ENCODE peak calls at places on chromosomes 4 and X, in four cellular contexts. One of them, this sample, is unnamed.

GRCh38 chrX:71514367-71515038 is 18.4 kb upstream of the OGT start:
- DNase-seq in AG09319: no peak
- DNase-seq in neural crest cell: no peak
- DNase-seq in tibial nerve: no peak
- DNase-seq in this sample: no peak

GRCh38 chrX:91389026-91389425 is 45.6 kb upstream of the PABPC5 start:
- DNase-seq in AG09319: no peak
- DNase-seq in neural crest cell: no peak
- DNase-seq in tibial nerve: no peak
- DNase-seq in this sample: no peak

GRCh38 chr4:139416073-139416673 is 37.7 kb upstream of the RAB33B start:
- DNase-seq in AG09319: peak
- DNase-seq in neural crest cell: peak
- DNase-seq in tibial nerve: no peak
- DNase-seq in this sample: no peak

GRCh38 chrX:120753413-120754251 is 122.0 kb downstream of the CT47B1 start:
- DNase-seq in AG09319: no peak
- DNase-seq in neural crest cell: no peak
- DNase-seq in tibial nerve: no peak
- DNase-seq in this sample: no peak

GRCh38 chr4:6715704-6716017 is 313 bp upstream of the BLOC1S4 start:
- DNase-seq in AG09319: no peak
- DNase-seq in neural crest cell: no peak
- DNase-seq in tibial nerve: no peak
- DNase-seq in this sample: no peak

GRCh38 chr4:21205821-21206531 is 505.7 kb downstream of the PACRGL start:
- DNase-seq in AG09319: no peak
- DNase-seq in neural crest cell: no peak
- DNase-seq in tibial nerve: no peak
- DNase-seq in this sample: no peak

GRCh38 chrX:130516123-130516522 is 114.3 kb downstream of the RBMX2 start:
- DNase-seq in AG09319: no peak
- DNase-seq in neural crest cell: no peak
- DNase-seq in tibial nerve: no peak
- DNase-seq in this sample: no peak

GRCh38 chr4:24121395-24122175 is 231.7 kb upstream of the PPARGC1A start:
- DNase-seq in AG09319: no peak
- DNase-seq in neural crest cell: no peak
- DNase-seq in tibial nerve: no peak
- DNase-seq in this sample: no peak

GRCh38 chrX:386768-387575 is at the start of gene PPP2R3B:
- DNase-seq in AG09319: peak
- DNase-seq in neural crest cell: peak
- DNase-seq in tibial nerve: peak
- DNase-seq in this sample: peak

GRCh38 chr4:179751669-179752068 is 2309.4 kb upstream of the AGA start:
- DNase-seq in AG09319: no peak
- DNase-seq in neural crest cell: no peak
- DNase-seq in tibial nerve: no peak
- DNase-seq in this sample: no peak

GRCh38 chrX:30786374-30786773 is 102.7 kb downstream of the TAB3 start:
- DNase-seq in AG09319: no peak
- DNase-seq in neural crest cell: no peak
- DNase-seq in tibial nerve: no peak
- DNase-seq in this sample: no peak

GRCh38 chr4:139112650-139113049 is 64.4 kb downstream of the ELF2 start:
- DNase-seq in AG09319: no peak
- DNase-seq in neural crest cell: no peak
- DNase-seq in tibial nerve: no peak
- DNase-seq in this sample: no peak

GRCh38 chrX:153773741-153774575 is 6.9 kb upstream of the SRPK3 start:
- DNase-seq in AG09319: no peak
- DNase-seq in neural crest cell: no peak
- DNase-seq in tibial nerve: no peak
- DNase-seq in this sample: no peak

GRCh38 chr4:22334155-22334554 is 181.7 kb downstream of the ADGRA3 start:
- DNase-seq in AG09319: no peak
- DNase-seq in neural crest cell: no peak
- DNase-seq in tibial nerve: no peak
- DNase-seq in this sample: no peak

GRCh38 chr4:22338806-22339205 is 177.1 kb downstream of the ADGRA3 start:
- DNase-seq in AG09319: no peak
- DNase-seq in neural crest cell: no peak
- DNase-seq in tibial nerve: no peak
- DNase-seq in this sample: no peak

GRCh38 chr4:22339491-22339890 is 176.4 kb downstream of the ADGRA3 start:
- DNase-seq in AG09319: no peak
- DNase-seq in neural crest cell: no peak
- DNase-seq in tibial nerve: no peak
- DNase-seq in this sample: no peak

GRCh38 chr4:22336822-22337221 is 179.0 kb downstream of the ADGRA3 start:
- DNase-seq in AG09319: no peak
- DNase-seq in neural crest cell: no peak
- DNase-seq in tibial nerve: no peak
- DNase-seq in this sample: no peak
- TF ChIP-seq CTCF in AG09319: no peak
- TF ChIP-seq CTCF in neural crest cell: no peak
- TF ChIP-seq CTCF in tibial nerve: no peak
- TF ChIP-seq CTCF in this sample: no peak

GRCh38 chr4:133968174-133968573 is 233.4 kb downstream of the PABPC4L start:
- DNase-seq in AG09319: no peak
- DNase-seq in neural crest cell: no peak
- DNase-seq in tibial nerve: no peak
- DNase-seq in this sample: no peak

DNA sequence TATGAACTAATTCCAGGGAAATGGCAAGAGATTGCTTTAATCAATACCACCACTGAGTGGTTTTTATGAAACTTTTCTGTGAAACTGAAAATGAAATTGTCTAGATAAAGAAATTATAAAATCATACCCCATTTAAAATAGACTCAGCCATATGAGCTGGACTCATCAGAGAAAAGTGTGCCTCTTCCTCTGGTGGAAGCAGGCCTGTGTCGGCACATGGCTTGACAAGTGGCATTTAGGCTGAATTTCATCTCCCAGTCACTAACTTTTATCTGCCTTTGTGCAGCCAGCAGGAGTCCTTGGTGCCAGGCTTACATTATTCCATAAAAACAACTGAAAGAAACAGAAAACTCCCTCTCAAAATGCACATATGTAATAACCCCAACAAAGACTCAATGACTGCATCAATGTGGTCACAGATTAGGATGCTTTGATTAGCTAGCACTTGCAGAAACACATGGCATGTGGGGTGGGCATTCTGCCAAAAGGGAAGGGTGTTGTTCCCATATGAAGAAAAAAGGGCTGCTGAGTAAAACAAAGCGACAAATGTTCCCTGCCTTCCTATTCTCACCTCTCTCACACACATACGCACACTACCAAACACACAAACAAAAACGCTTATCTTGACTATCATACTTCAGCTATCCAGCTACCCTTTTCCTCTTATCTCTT is 232.3 kb downstream of the PABPC4L start:
- DNase-seq in AG09319: no peak
- DNase-seq in neural crest cell: no peak
- DNase-seq in tibial nerve: no peak
- DNase-seq in this sample: no peak
- TF ChIP-seq CTCF in AG09319: no peak
- TF ChIP-seq CTCF in neural crest cell: no peak
- TF ChIP-seq CTCF in tibial nerve: no peak
- TF ChIP-seq CTCF in this sample: no peak

DNA sequence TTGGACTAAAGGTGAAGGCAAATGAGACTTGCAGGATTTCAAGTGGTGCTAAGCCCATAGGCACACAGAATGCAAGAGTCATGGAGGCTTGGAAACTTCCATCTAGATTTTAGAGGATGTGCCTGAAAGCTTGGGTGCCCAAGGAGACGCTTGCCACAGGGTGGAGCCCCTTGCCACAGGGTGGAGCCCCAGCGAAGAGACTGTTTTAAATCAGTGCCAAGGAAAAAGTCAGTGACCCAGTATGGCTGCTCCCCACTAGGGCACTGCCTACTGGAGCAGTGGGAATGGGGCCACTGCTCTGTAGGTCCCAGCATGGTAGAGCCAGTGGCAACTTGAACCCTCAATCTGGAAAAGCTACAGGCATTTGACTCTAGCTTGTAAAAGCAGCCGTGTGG is 794.2 kb upstream of the LCORL start:
- DNase-seq in AG09319: no peak
- DNase-seq in neural crest cell: no peak
- DNase-seq in tibial nerve: no peak
- DNase-seq in this sample: no peak
- TF ChIP-seq CTCF in AG09319: no peak
- TF ChIP-seq CTCF in neural crest cell: no peak
- TF ChIP-seq CTCF in tibial nerve: no peak
- TF ChIP-seq CTCF in this sample: no peak

GRCh38 chr4:121693450-121693849 is 3.3 kb downstream of the ANXA5 start:
- DNase-seq in AG09319: no peak
- DNase-seq in neural crest cell: no peak
- DNase-seq in tibial nerve: no peak
- DNase-seq in this sample: no peak

GRCh38 chr4:121696140-121696640 is 590 bp downstream of the ANXA5 start:
- DNase-seq in AG09319: peak
- DNase-seq in neural crest cell: no peak
- DNase-seq in tibial nerve: peak
- DNase-seq in this sample: peak

GRCh38 chr4:121697626-121698025 is 846 bp upstream of the ANXA5 start:
- DNase-seq in AG09319: no peak
- DNase-seq in neural crest cell: no peak
- DNase-seq in tibial nerve: no peak
- DNase-seq in this sample: no peak

GRCh38 chr4:121698119-121698732 is 1.4 kb upstream of the ANXA5 start:
- DNase-seq in AG09319: no peak
- DNase-seq in neural crest cell: no peak
- DNase-seq in tibial nerve: no peak
- DNase-seq in this sample: no peak

DNA sequence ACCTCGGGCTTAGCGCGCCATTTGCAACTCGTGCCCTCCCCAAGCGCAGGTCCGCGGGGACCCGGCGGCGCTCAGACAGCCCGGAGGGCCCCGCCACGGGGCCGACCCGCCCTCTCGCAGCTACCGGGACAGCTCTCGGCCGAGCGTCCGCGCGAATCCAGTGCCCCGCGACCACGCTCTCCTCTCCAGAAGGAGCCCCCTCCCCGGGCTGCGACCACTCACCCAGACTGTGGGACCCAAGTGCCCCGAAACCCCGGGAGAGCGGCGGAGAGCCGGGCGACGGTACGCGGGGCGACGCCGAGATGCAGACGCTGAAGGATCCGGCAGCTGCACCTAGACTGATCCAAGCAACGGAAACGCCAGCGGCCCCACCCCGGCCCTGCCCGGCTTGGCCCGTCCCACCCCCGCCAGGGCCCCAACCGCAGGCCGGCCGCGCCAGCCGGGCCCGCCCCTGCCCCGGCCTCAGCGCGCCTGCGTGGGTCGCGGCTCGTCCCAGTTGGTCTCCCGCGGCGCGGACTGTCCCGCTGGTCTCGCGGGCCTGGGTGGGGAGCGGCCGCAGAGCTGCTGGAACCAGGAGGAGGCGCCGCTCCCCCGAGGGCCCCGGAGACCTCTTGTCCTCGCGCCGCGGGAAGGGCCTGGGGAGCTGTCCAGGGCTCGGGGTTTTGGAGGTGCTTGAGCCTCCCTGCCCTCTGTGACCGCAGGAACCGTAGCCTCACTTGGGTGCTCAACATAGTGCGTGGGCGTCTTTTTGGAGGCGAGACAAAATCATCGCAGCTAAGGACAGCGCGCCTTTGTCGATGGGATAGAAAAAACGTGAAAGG is at the start of gene ANXA5:
- DNase-seq in AG09319: peak
- DNase-seq in neural crest cell: peak
- DNase-seq in tibial nerve: peak
- DNase-seq in this sample: peak
- TF ChIP-seq CTCF in AG09319: peak
- TF ChIP-seq CTCF in neural crest cell: peak
- TF ChIP-seq CTCF in tibial nerve: peak
- TF ChIP-seq CTCF in this sample: no peak

DNA sequence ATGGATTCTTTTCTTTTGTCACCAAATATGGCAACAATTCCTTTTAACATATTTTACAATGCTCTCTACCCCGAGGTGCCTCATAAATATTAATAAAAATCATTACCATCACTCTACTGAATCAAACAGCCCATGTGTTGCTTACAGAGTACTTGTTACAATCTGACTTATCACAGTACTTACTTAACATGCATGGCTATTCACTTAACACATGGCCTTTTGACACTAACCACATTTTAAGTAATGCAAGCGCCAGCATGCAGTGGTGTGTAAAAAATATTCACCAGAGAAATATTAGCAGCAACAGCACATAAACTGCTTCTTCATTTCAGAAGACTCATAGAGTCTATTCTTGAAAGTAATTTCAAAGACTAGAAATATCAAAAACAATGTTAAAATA is 64.9 kb downstream of the BMP3 start:
- DNase-seq in AG09319: no peak
- DNase-seq in neural crest cell: no peak
- DNase-seq in tibial nerve: no peak
- DNase-seq in this sample: no peak
- TF ChIP-seq CTCF in AG09319: no peak
- TF ChIP-seq CTCF in neural crest cell: no peak
- TF ChIP-seq CTCF in tibial nerve: no peak
- TF ChIP-seq CTCF in this sample: no peak

DNA sequence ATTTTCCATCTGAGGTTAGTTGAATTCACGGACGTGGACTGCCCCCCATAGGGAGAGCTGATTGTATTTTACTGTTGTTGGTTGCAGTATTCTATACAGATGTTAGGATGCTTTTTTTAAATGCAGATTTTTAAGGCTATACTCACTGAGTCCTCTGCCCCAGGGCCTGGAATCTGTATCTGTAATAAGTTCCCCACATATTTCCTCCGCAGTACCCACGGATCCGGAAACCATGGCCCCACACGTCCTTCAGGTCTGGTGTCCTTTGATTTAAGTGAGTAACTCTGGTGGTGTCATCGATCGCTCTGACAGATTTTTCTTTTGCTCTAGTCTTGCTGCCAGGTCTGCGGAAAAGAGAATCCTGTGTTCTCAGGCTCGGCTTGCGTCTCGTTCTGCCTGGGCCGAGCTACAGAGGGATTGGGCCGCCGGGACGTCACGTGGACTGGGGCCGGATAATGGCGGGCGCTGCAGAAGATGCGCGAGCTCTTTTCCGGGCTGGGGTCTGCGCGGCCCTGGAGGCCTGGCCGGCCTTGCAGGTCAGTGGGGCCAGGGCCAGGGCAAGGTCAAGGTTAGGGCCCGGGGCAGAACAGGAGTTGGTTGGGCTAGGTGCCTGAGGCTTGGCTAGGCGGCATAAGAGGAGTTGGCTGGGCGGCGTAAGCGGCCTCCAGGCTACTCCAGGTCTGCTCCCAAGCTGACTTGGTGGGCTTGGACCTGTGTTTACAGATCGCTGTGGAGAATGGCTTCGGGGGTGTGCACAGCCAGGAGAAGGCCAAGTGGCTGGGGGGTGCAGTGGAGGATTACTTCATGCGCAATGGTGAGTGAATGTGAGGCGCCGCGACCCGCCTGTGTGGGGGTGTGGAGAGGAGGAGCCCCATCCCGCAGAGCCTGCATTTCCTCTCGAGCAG is at the start of gene TSR2:
- DNase-seq in AG09319: peak
- DNase-seq in neural crest cell: peak
- DNase-seq in tibial nerve: peak
- DNase-seq in this sample: peak
- TF ChIP-seq CTCF in AG09319: no peak
- TF ChIP-seq CTCF in neural crest cell: peak
- TF ChIP-seq CTCF in tibial nerve: no peak
- TF ChIP-seq CTCF in this sample: no peak

This sample was measured in suprapubic skin.